ENCODE peak calls at places on chromosomes 13 and 19, in nine cellular contexts. M is GM12891, F is GM23248, E is cardiac muscle cell, A is stromal cell of bone marrow, K is fibroblast of lung, P is mucosa of descending colon, N is foreskin melanocyte, X is kidney tubule cell. G is an unnamed sample.

GRCh38 chr13:77533875-77534788 is 1.4 kb upstream of the SCEL start:
- DNase-seq in E (no peak), N (no peak), P (no peak), X (peak), K (peak), F (no peak), M (no peak), A (no peak), G (no peak)

GRCh38 chr13:20902438-20903163 is at the start of gene XPO4:
- DNase-seq in A (peak), N (peak), E (peak), P (peak), M (peak), F (peak), K (peak), X (peak), G (no peak)

GRCh38 chr19:46629546-46630025 is 4.7 kb upstream of the PTGIR start:
- DNase-seq in E (no peak), P (no peak), X (no peak), M (no peak), K (no peak), F (no peak), A (no peak), N (no peak), G (no peak)

GRCh38 chr13:113783966-113784644 is 25.1 kb downstream of the TMEM255B start:
- DNase-seq in M (no peak), K (no peak), P (no peak), A (no peak), F (no peak), E (no peak), N (no peak), X (peak), G (no peak)

GRCh38 chr19:28636706-28637105 is 576.2 kb downstream of the UQCRFS1 start:
- DNase-seq in F (no peak), E (peak), A (no peak), X (no peak), K (no peak), N (no peak), M (no peak), P (no peak), G (no peak)

GRCh38 chr19:11064831-11065303 is 24.4 kb upstream of the LDLR start:
- DNase-seq in A (peak), X (peak), M (no peak), E (peak), F (peak), K (peak), P (no peak), N (no peak), G (no peak)

GRCh38 chr19:3710265-3710812 is 2.2 kb downstream of the TJP3 start:
- DNase-seq in F (no peak), M (no peak), E (peak), N (no peak), A (no peak), P (peak), X (peak), K (peak), G (no peak)

GRCh38 chr13:80337706-80338105 is 3.2 kb downstream of the SPRY2 start:
- DNase-seq in N (no peak), K (peak), P (no peak), F (peak), M (no peak), A (no peak), X (peak), E (no peak), G (no peak)

GRCh38 chr13:102651892-102652291 is 43.0 kb downstream of the METTL21C start:
- DNase-seq in K (no peak), P (no peak), F (no peak), A (peak), E (no peak), M (no peak), N (no peak), X (peak), G (no peak)

GRCh38 chr13:98942485-98942884 is 35.4 kb downstream of the DOCK9 start:
- DNase-seq in F (no peak), E (no peak), P (no peak), A (no peak), K (no peak), M (no peak), X (no peak), N (no peak), G (no peak)

GRCh38 chr13:109747524-109747923 is 38.9 kb downstream of the IRS2 start:
- DNase-seq in M (no peak), P (no peak), A (no peak), F (no peak), E (no peak), X (no peak), K (no peak), N (no peak), G (no peak)

GRCh38 chr19:45468159-45468651 is 409 bp downstream of the FOSB start:
- DNase-seq in A (no peak), M (no peak), N (no peak), F (peak), P (no peak), E (peak), X (no peak), K (no peak), G (no peak)

GRCh38 chr19:18603255-18603957 is 3.2 kb downstream of the CRLF1 start:
- DNase-seq in A (no peak), K (peak), X (no peak), F (peak), P (peak), E (no peak), N (no peak), M (no peak), G (no peak)